ENCODE peak calls at places on chromosomes 13 and 19, in four cellular contexts. V is fibroblast of lung, E is Calu3, O is A673. R is an unnamed sample.
A peak's percentile ranks its signal among the peaks of the same experiment; 100 is the strongest.

GRCh38 chr19:19403373-19403901 is 2.0 kb upstream of the GATAD2A start:
- DNase-seq in O (peak; percentile 37), V (peak; percentile 31), E (peak; percentile 39), R (no peak)

GRCh38 chr19:19822148-19822429 is 539 bp upstream of the ZNF506 start:
- DNase-seq in V (no peak), O (peak; percentile 11), E (no peak), R (peak; percentile 17)

GRCh38 chr19:6590458-6591319 is at the start of gene CD70:
- DNase-seq in V (no peak), E (peak; percentile 8), O (peak; percentile 74), R (peak; percentile 55)

GRCh38 chr13:91017031-91017668 is 330.3 kb upstream of the MIR17HG start:
- DNase-seq in O (peak; percentile 75), E (peak; percentile 48), V (peak; percentile 47), R (peak; percentile 70)

GRCh38 chr19:13154911-13155471 is 4.8 kb downstream of the IER2 start:
- DNase-seq in V (peak; percentile 57), E (peak; percentile 89), O (peak; percentile 68), R (peak; percentile 69)

GRCh38 chr19:4582112-4582553 is 22.6 kb upstream of the SEMA6B start:
- DNase-seq in V (no peak), E (no peak), O (no peak), R (no peak)

GRCh38 chr19:51521796-51522195 is 9.7 kb downstream of the SIGLEC6 start:
- DNase-seq in E (no peak), O (no peak), V (no peak), R (no peak)

GRCh38 chr19:6354098-6354674 is 7.1 kb upstream of the CLPP start:
- DNase-seq in O (no peak), E (no peak), V (peak; percentile 22), R (no peak)

GRCh38 chr19:670609-671075 is 5.5 kb upstream of the FSTL3 start:
- DNase-seq in E (no peak), O (no peak), V (no peak), R (no peak)

GRCh38 chr13:95627590-95627989 is 16.9 kb downstream of the DZIP1 start:
- DNase-seq in O (no peak), V (peak; percentile 58), E (no peak), R (no peak)

GRCh38 chr13:101267656-101268055 is 148.7 kb downstream of the NALCN start:
- DNase-seq in O (no peak), V (no peak), E (no peak), R (no peak)

GRCh38 chr13:42878721-42879120 is 97.3 kb downstream of the FAM216B start:
- DNase-seq in E (no peak), O (no peak), V (no peak), R (no peak)

GRCh38 chr13:27007166-27007565 is 164.4 kb downstream of the USP12 start:
- DNase-seq in E (no peak), O (no peak), V (no peak), R (peak; percentile 52)

GRCh38 chr19:33860691-33861090 is 64.0 kb downstream of the KCTD15 start:
- DNase-seq in O (no peak), V (no peak), E (no peak), R (no peak)
- TF ChIP-seq CTCF in O (no peak), V (no peak), E (no peak), R (no peak)

DNA sequence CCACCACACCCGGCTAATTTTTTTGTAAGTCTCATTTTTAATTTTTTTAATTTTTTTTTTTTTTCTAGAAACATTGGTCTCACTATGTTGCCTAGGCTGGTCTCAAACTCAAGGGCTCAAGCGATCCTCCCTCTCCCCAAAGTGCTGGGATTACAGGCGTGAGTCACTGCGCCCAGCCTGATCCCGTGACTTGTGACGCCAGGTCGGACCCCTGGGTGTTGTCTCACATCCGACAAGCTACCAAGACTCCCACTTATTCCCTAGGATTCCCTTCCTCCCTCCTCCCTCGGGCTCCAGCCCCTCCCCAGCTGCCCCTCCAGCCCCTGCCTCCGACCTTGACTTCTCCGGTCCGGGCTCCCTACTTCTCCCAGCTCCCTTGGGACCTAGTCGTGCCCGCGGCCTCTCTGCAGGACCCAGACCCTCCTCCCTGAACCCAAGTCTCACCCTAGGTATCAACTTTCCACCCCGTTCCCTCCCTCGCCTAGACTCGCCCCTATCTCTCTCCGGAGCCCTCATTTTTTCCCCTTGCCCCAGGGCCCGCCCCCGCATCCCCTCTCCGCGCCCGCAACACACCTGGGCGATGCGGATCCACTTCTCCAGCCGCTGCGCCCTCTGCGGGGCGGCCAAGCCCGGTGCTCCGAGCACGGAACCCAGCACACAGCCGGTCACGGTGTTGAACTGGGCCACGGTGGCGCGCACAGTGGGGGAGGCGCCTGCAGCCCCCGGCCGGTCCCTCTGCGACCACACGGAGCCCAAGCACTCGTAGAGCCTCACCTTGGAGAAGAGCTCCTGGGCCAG is 13.1 kb downstream of the RGL3 start:
- DNase-seq in O (no peak), V (no peak), E (no peak), R (no peak)
- TF ChIP-seq CTCF in O (no peak), V (peak; percentile 30), E (no peak), R (no peak)

GRCh38 chr13:32538621-32539246 is at the start of gene N4BP2L2:
- DNase-seq in O (peak; percentile 99), E (peak; percentile 82), V (peak; percentile 99), R (peak; percentile 88)
- TF ChIP-seq CTCF in O (peak; percentile 71), E (no peak), V (peak; percentile 53), R (no peak)

GRCh38 chr19:43422689-43423066 is 8.0 kb downstream of the TEX101 start:
- DNase-seq in E (no peak), V (no peak), O (no peak), R (no peak)

GRCh38 chr19:43423779-43424178 is 9.1 kb downstream of the TEX101 start:
- DNase-seq in O (no peak), E (no peak), V (no peak), R (no peak)

GRCh38 chr19:43422000-43422688 is 7.5 kb downstream of the TEX101 start:
- DNase-seq in V (no peak), O (no peak), E (no peak), R (no peak)

GRCh38 chr19:43429395-43429794 is 14.7 kb downstream of the TEX101 start:
- DNase-seq in O (no peak), V (no peak), E (no peak), R (no peak)

GRCh38 chr19:43425567-43426392 is 11.1 kb downstream of the TEX101 start:
- DNase-seq in E (peak; percentile 60), O (peak; percentile 51), V (peak; percentile 19), R (no peak)
- TF ChIP-seq CTCF in E (peak; percentile 46), O (peak; percentile 74), V (peak; percentile 68), R (peak; percentile 24)